ENCODE peak calls at places on chromosomes 12 and 14, in four cellular contexts. One of them, this sample, is unnamed.

GRCh38 chr12:51533799-51534198 is 57.2 kb upstream of the SCN8A start:
- DNase-seq in GM12891: no peak
- DNase-seq in HepG2: no peak
- DNase-seq in tibial nerve: no peak
- DNase-seq in this sample: no peak

GRCh38 chr14:69242311-69243224 is 17.4 kb upstream of the GALNT16 start:
- DNase-seq in HepG2: peak
- DNase-seq in GM12891: peak
- DNase-seq in tibial nerve: peak
- DNase-seq in this sample: no peak

GRCh38 chr12:49959570-49960473 is 1.9 kb upstream of the AQP5 start:
- DNase-seq in HepG2: no peak
- DNase-seq in GM12891: no peak
- DNase-seq in tibial nerve: no peak
- DNase-seq in this sample: peak

GRCh38 chr14:100589071-100589759 is 2.0 kb upstream of the BEGAIN start:
- DNase-seq in tibial nerve: no peak
- DNase-seq in GM12891: no peak
- DNase-seq in HepG2: no peak
- DNase-seq in this sample: no peak

GRCh38 chr14:32934891-32935633 is 3.6 kb upstream of the NPAS3 start:
- DNase-seq in tibial nerve: no peak
- DNase-seq in GM12891: no peak
- DNase-seq in HepG2: no peak
- DNase-seq in this sample: no peak

GRCh38 chr14:104746951-104747481 is 5.9 kb upstream of the SIVA1 start:
- DNase-seq in GM12891: no peak
- DNase-seq in tibial nerve: no peak
- DNase-seq in HepG2: no peak
- DNase-seq in this sample: no peak

GRCh38 chr12:62604856-62605255 is 138.2 kb downstream of the MON2 start:
- DNase-seq in tibial nerve: no peak
- DNase-seq in HepG2: no peak
- DNase-seq in GM12891: no peak
- DNase-seq in this sample: no peak

GRCh38 chr14:72754949-72755348 is 139.0 kb downstream of the DPF3 start:
- DNase-seq in GM12891: no peak
- DNase-seq in tibial nerve: no peak
- DNase-seq in HepG2: no peak
- DNase-seq in this sample: no peak

GRCh38 chr12:24888813-24889212 is 60.1 kb downstream of the BCAT1 start:
- DNase-seq in tibial nerve: no peak
- DNase-seq in GM12891: no peak
- DNase-seq in HepG2: no peak
- DNase-seq in this sample: no peak

GRCh38 chr12:64610660-64611429 is 550 bp downstream of the RASSF3 start:
- DNase-seq in GM12891: peak
- DNase-seq in HepG2: peak
- DNase-seq in tibial nerve: peak
- DNase-seq in this sample: peak

GRCh38 chr14:22887990-22888378 is 5.0 kb downstream of the REM2 start:
- DNase-seq in tibial nerve: no peak
- DNase-seq in HepG2: no peak
- DNase-seq in GM12891: no peak
- DNase-seq in this sample: no peak

GRCh38 chr14:55446833-55447232 is 6.4 kb upstream of the TBPL2 start:
- DNase-seq in tibial nerve: no peak
- DNase-seq in GM12891: no peak
- DNase-seq in HepG2: no peak
- DNase-seq in this sample: no peak

GRCh38 chr14:68784995-68785816 is 7.7 kb downstream of the ZFP36L1 start:
- DNase-seq in HepG2: no peak
- DNase-seq in tibial nerve: peak
- DNase-seq in GM12891: no peak
- DNase-seq in this sample: no peak

GRCh38 chr12:388547-389137 is 478 bp downstream of the KDM5A start:
- DNase-seq in GM12891: no peak
- DNase-seq in tibial nerve: no peak
- DNase-seq in HepG2: no peak
- DNase-seq in this sample: no peak

GRCh38 chr12:386651-387050 is 2.5 kb downstream of the KDM5A start:
- DNase-seq in GM12891: no peak
- DNase-seq in tibial nerve: no peak
- DNase-seq in HepG2: no peak
- DNase-seq in this sample: no peak

GRCh38 chr12:388012-388411 is 1.1 kb downstream of the KDM5A start:
- DNase-seq in GM12891: no peak
- DNase-seq in tibial nerve: no peak
- DNase-seq in HepG2: no peak
- DNase-seq in this sample: no peak

DNA sequence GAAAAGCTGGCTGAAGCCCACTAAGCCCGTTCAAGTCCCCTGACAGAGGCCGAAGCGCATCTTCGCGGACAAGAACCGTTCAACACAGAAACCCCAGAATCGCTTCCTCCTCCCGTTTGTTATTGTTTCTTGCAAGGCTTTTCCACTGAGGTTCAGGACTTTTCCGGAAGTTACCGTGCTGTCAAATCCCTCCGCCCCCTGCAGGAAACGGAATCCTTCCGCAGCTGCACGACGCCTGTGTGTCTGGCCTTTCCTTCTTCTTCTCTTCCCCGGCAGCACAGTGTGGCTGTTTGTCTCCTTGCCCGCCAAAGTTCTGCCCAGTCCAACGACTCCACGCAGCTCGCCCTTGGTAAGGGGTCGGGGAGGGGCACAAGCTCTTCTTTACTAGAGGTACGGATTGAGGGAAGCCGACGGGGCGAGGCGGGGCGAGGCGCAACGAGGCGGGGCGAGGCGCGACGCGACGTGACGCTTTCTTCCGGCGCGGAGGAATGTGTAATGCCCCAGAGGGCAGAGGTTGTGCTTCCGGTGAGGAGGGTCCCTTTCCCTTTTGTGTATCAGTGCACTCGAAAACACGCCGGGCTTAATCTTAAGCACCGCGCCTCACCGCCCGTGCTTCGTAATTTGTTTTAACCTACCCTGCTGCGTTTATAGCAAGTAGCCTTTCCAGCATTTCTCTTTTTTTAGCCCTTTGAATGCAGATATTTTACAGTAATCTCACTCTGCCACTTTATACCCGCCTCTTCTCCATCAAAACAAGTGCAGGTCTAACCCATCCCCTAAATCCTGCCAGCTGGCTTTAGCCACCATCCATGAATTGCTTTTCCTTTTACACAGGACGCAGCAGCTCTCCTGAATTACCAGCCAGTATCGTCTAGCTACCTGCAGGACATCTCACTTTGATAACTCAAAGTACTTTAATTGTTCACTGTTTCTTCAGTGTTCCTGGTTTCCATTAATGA is at the start of gene KDM5A:
- DNase-seq in GM12891: peak
- DNase-seq in HepG2: peak
- DNase-seq in tibial nerve: peak
- DNase-seq in this sample: peak
- TF ChIP-seq POLR2A in GM12891: peak
- TF ChIP-seq POLR2A in HepG2: peak
- TF ChIP-seq POLR2A in tibial nerve: peak
- TF ChIP-seq POLR2A in this sample: peak

GRCh38 chr12:46268349-46268616 is 560 bp downstream of the SLC38A1 start:
- DNase-seq in GM12891: no peak
- DNase-seq in tibial nerve: no peak
- DNase-seq in HepG2: no peak
- DNase-seq in this sample: no peak

GRCh38 chr12:46267618-46268348 is 1.1 kb downstream of the SLC38A1 start:
- DNase-seq in HepG2: no peak
- DNase-seq in tibial nerve: peak
- DNase-seq in GM12891: no peak
- DNase-seq in this sample: no peak

GRCh38 chr12:46271846-46272245 is 3.0 kb upstream of the SLC38A1 start:
- DNase-seq in tibial nerve: no peak
- DNase-seq in HepG2: no peak
- DNase-seq in GM12891: no peak
- DNase-seq in this sample: no peak

GRCh38 chr12:46268617-46269428 is at the start of gene SLC38A1:
- DNase-seq in tibial nerve: peak
- DNase-seq in GM12891: peak
- DNase-seq in HepG2: peak
- DNase-seq in this sample: peak

DNA sequence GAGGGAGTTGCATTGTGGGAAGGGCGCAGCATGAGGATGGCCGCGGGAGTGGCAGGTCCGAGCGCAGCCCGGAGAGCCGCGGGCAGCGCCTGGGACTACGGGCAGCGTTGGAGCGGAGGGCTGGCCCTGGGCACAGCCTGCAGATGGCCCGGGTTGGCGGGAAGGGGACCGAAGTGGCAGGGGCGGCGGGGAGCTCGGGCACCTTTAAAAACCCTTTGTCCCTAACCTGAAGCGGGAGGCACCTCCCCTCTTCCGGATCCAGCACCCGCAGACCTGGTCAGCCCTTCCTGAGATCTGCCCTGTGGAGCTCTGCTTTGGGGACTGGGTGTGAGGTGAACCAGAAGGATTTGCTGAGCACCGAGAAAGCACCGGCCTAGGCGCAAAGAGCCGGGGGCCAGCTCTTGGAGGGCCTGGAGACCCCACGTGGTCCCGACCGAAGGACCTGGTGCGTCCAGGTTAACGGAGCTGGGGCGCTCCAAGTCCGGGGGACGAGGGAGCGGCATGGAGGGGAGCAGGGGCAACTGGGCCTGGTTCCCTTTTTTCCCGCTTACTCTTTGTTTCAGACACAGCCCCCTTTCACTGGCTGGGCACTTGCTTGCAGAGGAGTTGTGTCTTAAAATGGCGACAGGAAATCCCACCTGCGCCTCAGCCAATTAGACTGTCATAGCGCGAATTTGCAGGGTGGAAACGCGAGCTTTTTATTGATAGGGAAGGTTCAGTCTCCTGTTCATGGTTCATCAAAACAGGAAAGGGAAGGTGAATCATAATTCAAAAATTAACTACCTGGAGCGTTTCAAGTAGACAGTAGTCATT is 792 bp upstream of the SLC38A1 start:
- DNase-seq in GM12891: peak
- DNase-seq in tibial nerve: no peak
- DNase-seq in HepG2: no peak
- DNase-seq in this sample: no peak
- TF ChIP-seq POLR2A in GM12891: peak
- TF ChIP-seq POLR2A in tibial nerve: no peak
- TF ChIP-seq POLR2A in HepG2: no peak
- TF ChIP-seq POLR2A in this sample: no peak

GRCh38 chr12:112978163-112979081 is at the start of gene OAS2:
- DNase-seq in HepG2: peak
- DNase-seq in tibial nerve: peak
- DNase-seq in GM12891: peak
- DNase-seq in this sample: peak
- TF ChIP-seq POLR2A in HepG2: no peak
- TF ChIP-seq POLR2A in tibial nerve: no peak
- TF ChIP-seq POLR2A in GM12891: no peak
- TF ChIP-seq POLR2A in this sample: no peak

GRCh38 chr12:126797525-126797924 is 1469.4 kb upstream of the TMEM132C start:
- DNase-seq in tibial nerve: no peak
- DNase-seq in GM12891: no peak
- DNase-seq in HepG2: no peak
- DNase-seq in this sample: no peak

GRCh38 chr12:126798449-126798848 is 1468.5 kb upstream of the TMEM132C start:
- DNase-seq in GM12891: no peak
- DNase-seq in HepG2: no peak
- DNase-seq in tibial nerve: no peak
- DNase-seq in this sample: no peak
- TF ChIP-seq POLR2A in GM12891: no peak
- TF ChIP-seq POLR2A in HepG2: no peak
- TF ChIP-seq POLR2A in tibial nerve: no peak
- TF ChIP-seq POLR2A in this sample: no peak

GRCh38 chr12:10212623-10213131 is at the start of gene GABARAPL1:
- DNase-seq in GM12891: peak
- DNase-seq in tibial nerve: peak
- DNase-seq in HepG2: peak
- DNase-seq in this sample: peak
- TF ChIP-seq POLR2A in GM12891: no peak
- TF ChIP-seq POLR2A in tibial nerve: peak
- TF ChIP-seq POLR2A in HepG2: peak
- TF ChIP-seq POLR2A in this sample: no peak

GRCh38 chr14:31026395-31027096 is 367 bp upstream of the STRN3 start:
- DNase-seq in HepG2: peak
- DNase-seq in tibial nerve: peak
- DNase-seq in GM12891: peak
- DNase-seq in this sample: peak
- TF ChIP-seq POLR2A in HepG2: no peak
- TF ChIP-seq POLR2A in tibial nerve: peak
- TF ChIP-seq POLR2A in GM12891: peak
- TF ChIP-seq POLR2A in this sample: peak

DNA sequence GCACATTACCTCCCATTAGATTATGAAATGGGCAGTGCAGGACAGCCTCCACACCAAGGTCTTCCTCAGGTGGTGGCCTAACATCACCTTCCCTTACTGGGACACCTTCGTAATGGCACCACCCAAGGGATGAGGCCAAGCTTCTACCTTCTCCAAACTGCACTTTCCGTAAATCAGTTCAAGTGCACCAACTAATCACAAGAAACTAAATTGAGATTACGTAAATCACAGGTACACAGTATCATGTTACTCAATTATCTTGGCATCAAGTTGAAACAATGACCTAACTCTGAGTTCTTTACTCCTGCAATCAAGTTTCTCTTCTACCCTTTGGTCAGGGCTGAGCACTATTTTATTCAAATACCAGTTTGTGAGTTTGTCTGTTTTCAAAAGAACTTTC is 13.8 kb downstream of the SLC41A2 start:
- DNase-seq in HepG2: no peak
- DNase-seq in GM12891: no peak
- DNase-seq in tibial nerve: no peak
- DNase-seq in this sample: no peak
- TF ChIP-seq POLR2A in HepG2: no peak
- TF ChIP-seq POLR2A in GM12891: no peak
- TF ChIP-seq POLR2A in tibial nerve: no peak
- TF ChIP-seq POLR2A in this sample: no peak

GRCh38 chr14:52791204-52792096 is at the start of gene GNPNAT1:
- DNase-seq in GM12891: peak
- DNase-seq in HepG2: peak
- DNase-seq in tibial nerve: peak
- DNase-seq in this sample: peak
- TF ChIP-seq POLR2A in GM12891: peak
- TF ChIP-seq POLR2A in HepG2: peak
- TF ChIP-seq POLR2A in tibial nerve: peak
- TF ChIP-seq POLR2A in this sample: peak

GRCh38 chr14:95534299-95535225 is at the start of gene GLRX5:
- DNase-seq in tibial nerve: peak
- DNase-seq in GM12891: peak
- DNase-seq in HepG2: peak
- DNase-seq in this sample: peak
- TF ChIP-seq POLR2A in tibial nerve: peak
- TF ChIP-seq POLR2A in GM12891: peak
- TF ChIP-seq POLR2A in HepG2: peak
- TF ChIP-seq POLR2A in this sample: peak

GRCh38 chr12:79407671-79408622 is 282.8 kb downstream of the PAWR start:
- DNase-seq in tibial nerve: peak
- DNase-seq in GM12891: no peak
- DNase-seq in HepG2: peak
- DNase-seq in this sample: no peak
- TF ChIP-seq POLR2A in tibial nerve: no peak
- TF ChIP-seq POLR2A in GM12891: no peak
- TF ChIP-seq POLR2A in HepG2: no peak
- TF ChIP-seq POLR2A in this sample: no peak